ENCODE peak calls at places on chromosome 21, in ten cellular contexts. I is A673, H is body of pancreas, F is psoas muscle, S is upper lobe of left lung, T is OCI-LY7, A is fibroblast of lung, Y is keratinocyte, C is ascending aorta, E is left ventricle myocardium inferior. M is an unnamed sample.

GRCh38 chr21:15159382-15160020 is 94.7 kb upstream of the NRIP1 start:
- DNase-seq in Y (no peak), S (no peak), F (no peak), I (no peak), A (peak; percentile 48), T (no peak), C (no peak), E (no peak), H (no peak), M (peak; percentile 12)

GRCh38 chr21:32351428-32351827 is 41.4 kb downstream of the URB1 start:
- DNase-seq in H (no peak), C (peak; percentile 4), F (no peak), Y (peak; percentile 30), A (no peak), I (no peak), E (no peak), S (no peak), T (no peak), M (no peak)

GRCh38 chr21:39788383-39788782 is 43.4 kb downstream of the IGSF5 start:
- DNase-seq in E (peak; percentile 72), A (peak; percentile 94), H (peak; percentile 79), F (peak; percentile 67), Y (no peak), S (peak; percentile 88), T (no peak), C (peak; percentile 71), I (peak; percentile 43), M (no peak)

GRCh38 chr21:28936721-28937120 is 56.0 kb downstream of the LTN1 start:
- DNase-seq in E (no peak), A (no peak), S (no peak), H (no peak), C (no peak), F (no peak), Y (no peak), I (no peak), T (no peak), M (no peak)

GRCh38 chr21:43825936-43826622 is 36.7 kb downstream of the RRP1 start:
- DNase-seq in H (no peak), C (no peak), E (no peak), I (no peak), F (peak; percentile 88), T (no peak), S (no peak), Y (no peak), A (peak; percentile 7), M (no peak)

GRCh38 chr21:25682382-25682781 is 43.3 kb downstream of the JAM2 start:
- DNase-seq in S (no peak), A (no peak), T (no peak), I (no peak), H (no peak), F (no peak), C (no peak), E (no peak), Y (no peak), M (no peak)

GRCh38 chr21:39373634-39374033 is 24.7 kb upstream of the HMGN1 start:
- DNase-seq in C (no peak), S (no peak), A (peak; percentile 34), H (no peak), I (peak; percentile 49), F (no peak), T (peak; percentile 79), E (no peak), Y (no peak), M (no peak)

GRCh38 chr21:26433386-26433785 is 139.7 kb downstream of the CYYR1 start:
- DNase-seq in E (no peak), S (no peak), H (no peak), I (no peak), T (no peak), A (peak; percentile 32), Y (no peak), C (no peak), F (no peak), M (no peak)

GRCh38 chr21:35649186-35649585 is 411.1 kb downstream of the SETD4 start:
- DNase-seq in E (no peak), C (no peak), I (no peak), S (no peak), T (no peak), A (peak; percentile 57), H (no peak), F (no peak), Y (no peak), M (no peak)

GRCh38 chr21:41509733-41510132 is 1.8 kb upstream of the TMPRSS2 start:
- DNase-seq in Y (no peak), C (no peak), F (no peak), S (no peak), A (no peak), I (no peak), E (no peak), H (no peak), T (no peak), M (no peak)

GRCh38 chr21:33901421-33902288 is 13.9 kb downstream of the ATP5PO start:
- DNase-seq in S (no peak), Y (no peak), E (no peak), F (no peak), A (peak; percentile 70), T (peak; percentile 24), H (no peak), I (peak; percentile 72), C (peak; percentile 65), M (no peak)

GRCh38 chr21:39348040-39348354 is 891 bp downstream of the HMGN1 start:
- DNase-seq in F (no peak), A (no peak), S (no peak), E (no peak), C (no peak), I (no peak), H (no peak), T (no peak), Y (no peak), M (no peak)

GRCh38 chr21:43667191-43667904 is 8.0 kb downstream of the RRP1B start:
- DNase-seq in I (no peak), T (no peak), H (no peak), S (no peak), E (no peak), F (no peak), A (peak; percentile 80), Y (no peak), C (no peak), M (no peak)

DNA sequence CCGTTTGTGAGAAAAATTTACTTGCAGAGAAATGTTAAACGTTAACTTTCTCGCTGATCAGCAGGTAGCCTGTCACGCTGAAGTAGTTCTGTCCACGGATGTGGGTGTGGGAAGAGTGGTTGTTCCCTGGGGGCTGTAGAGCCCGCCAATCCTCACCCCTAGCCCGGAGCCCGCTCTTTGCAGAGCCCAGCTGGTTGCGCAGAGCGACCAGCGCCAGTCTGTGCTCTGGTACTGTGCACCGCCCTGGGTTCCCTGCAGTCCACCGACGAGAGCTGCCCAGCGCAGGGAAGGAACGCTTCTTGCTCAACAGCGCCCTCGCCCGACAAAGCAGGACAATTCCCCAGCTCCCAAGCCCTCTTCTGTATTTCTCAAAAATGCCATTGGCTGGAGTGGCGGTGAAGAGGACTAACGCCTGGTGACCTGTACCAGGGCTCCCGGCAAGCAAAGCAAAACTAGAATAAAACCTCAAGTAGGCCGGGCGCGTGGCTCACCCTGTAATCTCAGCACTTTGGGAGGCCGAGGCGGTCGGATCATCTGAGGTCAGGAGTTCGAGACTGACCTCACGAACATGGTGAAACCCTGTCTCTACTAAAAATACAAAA is 3.3 kb downstream of the RIPPLY3 start:
- DNase-seq in S (peak; percentile 94), T (peak; percentile 57), E (peak; percentile 75), A (peak; percentile 80), Y (no peak), I (peak; percentile 94), H (peak; percentile 86), C (peak; percentile 87), F (peak; percentile 91), M (peak; percentile 72)
- H3K4me3 ChIP-seq in S (peak overlapping the region; percentile 29), T (peak overlapping the region; percentile 20), E (peak overlapping the region; percentile 44), A (no peak overlapping the region), Y (peak overlapping the region; percentile 57), I (peak overlapping the region; percentile 43), H (peak overlapping the region; percentile 30), C (peak overlapping the region; percentile 39), F (peak overlapping the region; percentile 48), M (peak overlapping the region; percentile 55)

DNA sequence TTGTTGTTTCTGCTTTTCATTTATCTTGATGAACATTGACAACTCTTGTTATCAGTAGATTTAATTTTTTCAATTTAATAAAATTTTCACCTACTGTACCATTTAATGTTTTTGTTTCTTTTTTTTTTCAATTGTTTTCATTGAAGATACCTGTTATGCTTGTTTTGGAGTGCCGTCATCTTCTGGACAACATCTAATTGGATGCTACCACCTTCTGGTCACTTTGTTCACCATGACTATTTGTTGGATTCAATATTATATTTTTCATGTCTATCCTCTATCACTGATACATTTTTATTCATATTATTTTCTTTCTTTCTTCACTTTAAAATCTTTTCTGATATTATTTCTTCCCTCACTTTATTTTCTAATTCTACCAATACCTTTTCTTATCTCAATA is 14.0 kb downstream of the KRTAP21-2 start:
- DNase-seq in F (no peak), S (no peak), E (no peak), Y (no peak), T (no peak), A (no peak), I (no peak), H (no peak), C (no peak), M (no peak)
- TF ChIP-seq CTCF in F (no peak), S (no peak), E (peak; percentile 43), Y (no peak), T (peak; percentile 14), A (no peak), I (no peak), H (no peak), C (no peak), M (no peak)

DNA sequence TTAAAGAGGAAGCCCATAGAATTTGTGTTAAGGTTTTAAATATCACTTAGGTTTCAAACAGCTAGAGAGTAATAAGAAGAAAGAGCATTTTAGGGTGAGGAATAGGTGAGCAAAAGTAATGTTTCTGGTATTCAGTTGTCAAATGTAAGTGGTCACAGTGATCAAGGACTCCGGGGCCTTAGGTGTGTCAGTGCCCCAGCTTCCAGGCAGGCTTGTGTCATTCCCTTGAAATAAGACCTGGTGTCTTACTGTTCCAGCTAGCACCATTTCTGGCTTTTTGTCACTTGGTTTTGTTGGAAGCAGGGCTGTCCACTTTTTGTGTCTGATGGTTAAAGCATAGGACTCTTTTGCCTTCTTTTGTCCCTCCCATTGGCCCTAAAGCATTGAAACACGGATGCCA is 69.6 kb downstream of the DYRK1A start:
- DNase-seq in A (peak; percentile 36), H (no peak), I (no peak), E (no peak), F (no peak), Y (no peak), C (no peak), S (no peak), T (no peak), M (no peak)
- H3K36me3 ChIP-seq in A (no peaks in the 10 kb centered on the region), H (no peaks in the 10 kb centered on the region), I (no peaks in the 10 kb centered on the region), E (no peaks in the 10 kb centered on the region), F (no peaks in the 10 kb centered on the region), Y (no peaks in the 10 kb centered on the region), C (no peaks in the 10 kb centered on the region), S (no peaks in the 10 kb centered on the region), T (peaks cover 25% of the 10 kb centered on the region), M (peaks cover 3% of the 10 kb centered on the region)

DNA sequence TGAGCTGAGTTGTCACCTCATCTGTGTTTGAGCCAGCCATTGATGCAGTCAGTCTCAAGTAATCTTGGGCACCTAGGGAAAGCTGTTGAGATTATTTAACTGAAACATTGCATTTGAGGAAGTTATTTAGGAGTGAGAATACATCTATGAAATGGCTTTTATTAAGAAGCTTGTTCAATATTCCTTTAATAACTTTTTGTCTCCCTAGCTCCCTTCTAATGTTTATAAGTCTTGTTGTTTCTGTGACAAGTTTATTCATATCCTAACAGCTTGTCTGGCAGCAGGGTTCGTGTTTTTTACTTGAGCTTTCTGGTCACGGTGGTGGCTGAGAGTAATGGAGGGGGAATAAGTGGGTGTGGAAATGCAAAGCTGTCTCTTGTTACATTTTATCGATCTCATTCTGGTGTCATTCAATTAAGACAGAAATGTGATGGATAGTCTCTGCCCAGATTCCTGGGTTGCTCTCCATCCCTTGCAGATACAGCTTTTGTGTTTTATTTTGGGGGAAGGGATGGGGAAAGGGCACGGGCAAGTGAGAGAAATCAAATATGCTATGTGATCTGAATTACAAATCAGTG is 556.0 kb downstream of the USP25 start:
- DNase-seq in I (no peak), T (no peak), A (peak; percentile 18), F (no peak), C (no peak), Y (no peak), S (no peak), E (no peak), H (no peak), M (no peak)
- H3K4me3 ChIP-seq in I (no peak overlapping the region), T (no peak overlapping the region), A (no peak overlapping the region), F (no peak overlapping the region), C (no peak overlapping the region), Y (no peak overlapping the region), S (no peak overlapping the region), E (no peak overlapping the region), H (no peak overlapping the region), M (no peak overlapping the region)

M was measured in GM06990.